ENCODE peak calls at places on chromosomes 6 and 20, in eight cellular contexts. X is mucosa of descending colon; B is lower lobe of right lung; L is uterus; O is psoas muscle; N is ovary; T is body of pancreas; K is CD8-positive, alpha-beta T cell. A is an unnamed sample.
A peak's percentile ranks its signal among the peaks of the same experiment; 100 is the strongest.

GRCh38 chr20:34515484-34516037 is 661 bp upstream of the DYNLRB1 start:
- DNase-seq in X (peak; percentile 80), B (peak; percentile 82), L (peak; percentile 51), O (peak; percentile 28), N (peak; percentile 39), T (peak; percentile 80), K (peak; percentile 83), A (peak; percentile 83)

GRCh38 chr6:100167585-100167984 is 173.6 kb upstream of the MCHR2 start:
- DNase-seq in X (no peak), B (no peak), L (no peak), O (no peak), N (no peak), T (no peak), K (no peak), A (no peak)

GRCh38 chr6:56346958-56347357 is 99.6 kb upstream of the COL21A1 start:
- DNase-seq in X (no peak), B (no peak), L (no peak), O (no peak), N (no peak), T (no peak), K (no peak), A (no peak)

GRCh38 chr20:41398408-41398807 is 31.8 kb upstream of the EMILIN3 start:
- DNase-seq in X (no peak), B (peak; percentile 5), L (peak; percentile 69), O (no peak), N (peak; percentile 72), T (no peak), K (no peak), A (peak; percentile 55)

GRCh38 chr6:137698636-137699035 is 168.4 kb upstream of the TNFAIP3 start:
- DNase-seq in X (no peak), B (no peak), L (no peak), O (no peak), N (no peak), T (no peak), K (no peak), A (no peak)

GRCh38 chr20:22475662-22476061 is 108.7 kb downstream of the FOXA2 start:
- DNase-seq in X (no peak), B (no peak), L (no peak), O (no peak), N (no peak), T (no peak), K (no peak), A (no peak)

GRCh38 chr6:151565940-151566339 is 72.1 kb downstream of the CCDC170 start:
- DNase-seq in X (no peak), B (no peak), L (no peak), O (no peak), N (no peak), T (no peak), K (no peak), A (no peak)

GRCh38 chr6:20487669-20488375 is 46.4 kb upstream of the CDKAL1 start:
- DNase-seq in X (no peak), B (no peak), L (no peak), O (no peak), N (no peak), T (no peak), K (no peak), A (no peak)

GRCh38 chr6:11008821-11009220 is 35.3 kb downstream of the ELOVL2 start:
- DNase-seq in X (no peak), B (no peak), L (no peak), O (no peak), N (no peak), T (no peak), K (no peak), A (no peak)

GRCh38 chr20:50844430-50845100 is 49.7 kb downstream of the BCAS4 start:
- DNase-seq in X (no peak), B (no peak), L (no peak), O (no peak), N (no peak), T (no peak), K (peak; percentile 78), A (no peak)

GRCh38 chr6:142605922-142606321 is 304.1 kb downstream of the ADGRG6 start:
- DNase-seq in X (no peak), B (no peak), L (no peak), O (no peak), N (no peak), T (no peak), K (no peak), A (no peak)

GRCh38 chr6:127956260-127956888 is 55.5 kb upstream of the THEMIS start:
- DNase-seq in X (no peak), B (no peak), L (no peak), O (no peak), N (no peak), T (no peak), K (no peak), A (no peak)

GRCh38 chr6:111777357-111777756 is 95.9 kb downstream of the FYN start:
- DNase-seq in X (no peak), B (no peak), L (no peak), O (no peak), N (no peak), T (no peak), K (peak; percentile 41), A (no peak)
- H3K4me1 ChIP-seq in X (no peaks in the 10 kb centered on the region), B (peaks cover 31% of the 10 kb centered on the region), L (peaks cover 7% of the 10 kb centered on the region), O (peaks cover 4% of the 10 kb centered on the region), N (peaks cover 18% of the 10 kb centered on the region), T (no peaks in the 10 kb centered on the region), K (peaks cover 74% of the 10 kb centered on the region), A (no peaks in the 10 kb centered on the region)

GRCh38 chr6:17527076-17527475 is 73.0 kb upstream of the FAM8A1 start:
- DNase-seq in X (no peak), B (no peak), L (no peak), O (no peak), N (no peak), T (no peak), K (no peak), A (no peak)

GRCh38 chr6:17525637-17526036 is 74.5 kb upstream of the FAM8A1 start:
- DNase-seq in X (no peak), B (no peak), L (no peak), O (no peak), N (no peak), T (no peak), K (no peak), A (peak; percentile 24)

GRCh38 chr6:17530321-17530835 is 69.7 kb upstream of the FAM8A1 start:
- DNase-seq in X (no peak), B (no peak), L (no peak), O (no peak), N (no peak), T (no peak), K (no peak), A (no peak)
- TF ChIP-seq CTCF in X (no peak), B (no peak), L (no peak), O (no peak), N (no peak), T (no peak), K (no peak), A (no peak)

GRCh38 chr20:3221398-3222226 is 12.3 kb downstream of the ITPA start:
- DNase-seq in X (peak; percentile 74), B (no peak), L (no peak), O (no peak), N (no peak), T (no peak), K (no peak), A (peak; percentile 52)

GRCh38 chr20:3226093-3226492 is 12.9 kb downstream of the SLC4A11 start:
- DNase-seq in X (no peak), B (no peak), L (no peak), O (no peak), N (no peak), T (no peak), K (no peak), A (no peak)

GRCh38 chr20:3223937-3224680 is 14.8 kb downstream of the ITPA start:
- DNase-seq in X (no peak), B (no peak), L (no peak), O (no peak), N (no peak), T (no peak), K (no peak), A (no peak)

GRCh38 chr20:3224681-3225421 is 14.1 kb downstream of the SLC4A11 start:
- DNase-seq in X (no peak), B (no peak), L (no peak), O (no peak), N (no peak), T (no peak), K (no peak), A (peak; percentile 76)

DNA sequence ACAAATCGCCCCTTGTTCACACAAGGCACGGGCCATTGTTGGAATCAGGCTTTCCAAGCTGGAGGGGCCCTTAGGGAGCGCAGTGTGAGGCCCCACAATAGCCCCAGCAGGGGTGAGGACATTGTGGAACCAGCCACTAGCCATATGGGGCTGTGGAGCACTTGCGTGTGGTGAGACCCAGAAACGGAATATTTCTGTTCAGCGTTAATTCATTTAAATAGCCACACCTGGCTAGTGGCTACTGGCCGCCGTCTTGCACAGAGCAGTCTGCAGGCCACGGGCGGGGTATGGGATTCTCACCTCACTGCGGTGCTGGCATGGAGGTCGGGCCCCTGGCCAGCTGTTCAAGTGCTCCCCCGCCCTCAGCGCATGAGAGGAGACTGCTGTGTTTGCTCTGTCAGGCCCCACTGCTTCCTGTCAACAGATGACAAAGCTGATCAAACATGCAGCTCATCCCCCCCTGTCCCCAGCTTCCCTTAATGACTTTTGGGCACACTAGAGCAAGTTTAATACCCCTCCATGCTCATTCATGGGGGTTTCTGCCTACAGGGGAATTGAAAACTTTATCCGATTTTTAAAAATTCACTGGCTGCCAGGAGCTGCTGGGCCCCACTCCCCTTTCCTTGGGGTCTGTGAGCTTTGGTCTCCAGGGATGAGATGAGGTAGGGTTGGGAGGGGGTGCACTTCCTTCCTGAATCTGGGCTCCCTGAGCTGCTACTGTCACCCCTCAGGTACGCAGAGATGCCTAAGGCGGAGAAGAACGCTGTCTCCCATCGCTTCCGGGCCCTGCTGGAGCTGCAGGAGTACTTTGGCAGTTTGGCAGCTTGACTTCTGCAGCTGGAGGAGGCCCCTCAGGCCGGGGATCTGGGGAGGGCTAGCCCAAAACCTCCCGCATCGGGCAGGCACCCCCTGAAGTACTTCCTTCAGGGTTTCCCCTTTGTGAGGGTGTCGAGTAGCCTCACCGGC is 13.6 kb downstream of the ITPA start:
- DNase-seq in X (no peak), B (no peak), L (no peak), O (no peak), N (no peak), T (peak; percentile 47), K (peak; percentile 72), A (no peak)
- H3K4me1 ChIP-seq in X (peaks cover 12% of the 10 kb centered on the region), B (peaks cover 9% of the 10 kb centered on the region), L (no peaks in the 10 kb centered on the region), O (peaks cover 31% of the 10 kb centered on the region), N (peaks cover 4% of the 10 kb centered on the region), T (peaks cover 7% of the 10 kb centered on the region), K (peaks cover 25% of the 10 kb centered on the region), A (peaks cover 5% of the 10 kb centered on the region)

DNA sequence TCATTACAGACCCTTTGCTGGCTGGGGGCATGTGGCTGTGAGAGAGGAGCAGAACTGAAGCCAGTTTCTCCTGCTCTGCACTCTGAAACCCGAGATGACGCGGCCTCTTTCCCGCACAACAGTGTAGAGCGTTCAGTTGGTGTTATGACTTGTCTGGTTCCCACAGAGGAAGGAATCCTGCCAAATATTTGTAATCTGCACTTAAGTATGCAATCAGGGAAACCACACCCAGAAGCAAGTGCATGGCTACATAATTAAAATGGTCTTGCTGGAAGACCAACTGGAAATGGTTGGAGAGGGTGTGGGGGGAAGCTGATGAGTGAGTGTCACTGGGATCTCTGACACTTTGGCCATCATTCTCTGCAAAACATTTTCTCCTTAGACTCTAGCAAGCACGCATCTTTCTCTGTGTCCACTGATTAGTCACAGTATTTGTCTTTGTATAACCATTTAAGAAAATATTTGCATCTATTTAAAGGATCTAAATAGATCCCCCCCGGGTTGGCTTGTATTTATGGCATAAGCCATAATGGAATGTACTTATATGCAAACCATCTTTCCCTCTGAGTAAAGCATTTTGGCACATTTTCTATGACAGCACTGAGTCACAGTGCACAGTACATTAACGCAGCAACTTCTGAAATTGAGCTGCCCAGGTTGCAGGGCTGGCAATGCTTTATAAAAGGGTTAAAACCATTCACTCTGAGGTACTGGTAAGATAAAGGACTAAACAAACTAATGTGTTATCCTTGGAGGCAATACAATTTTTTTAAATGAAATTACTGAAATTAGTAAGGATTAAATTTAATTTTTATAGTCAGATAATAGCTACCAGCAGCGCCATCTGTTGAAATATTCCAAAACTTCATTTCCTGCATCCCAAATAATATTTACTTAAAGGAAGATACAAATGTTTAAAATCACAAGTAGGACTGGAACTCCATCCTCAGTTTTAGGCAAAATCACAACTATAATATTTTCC is 76.7 kb downstream of the FOXC1 start:
- DNase-seq in X (no peak), B (peak; percentile 62), L (no peak), O (peak; percentile 23), N (no peak), T (no peak), K (no peak), A (no peak)
- TF ChIP-seq CTCF in X (no peak), B (no peak), L (no peak), O (peak; percentile 24), N (no peak), T (no peak), K (no peak), A (peak; percentile 17)

A was measured in colonic mucosa.